ENCODE peak calls at places on chromosomes 5 and 9, in nine cellular contexts. X is mesendoderm, Y is K562, N is GM23248, U is IMR-90, A is fibroblast of lung, G is astrocyte, W is kidney, K is DND-41. C is an unnamed sample.

GRCh38 chr9:117782931-117783788 is 79.0 kb downstream of the TLR4 start:
- DNase-seq in X (peak; percentile 84), Y (no peak), N (peak; percentile 89), U (no peak), A (peak; percentile 29), G (peak; percentile 52), W (peak; percentile 87), K (peak; percentile 66), C (peak; percentile 3)

GRCh38 chr9:14314929-14315753 is 1.2 kb upstream of the NFIB start:
- DNase-seq in X (peak; percentile 75), Y (peak; percentile 77), N (peak; percentile 69), U (peak; percentile 34), A (peak; percentile 91), G (peak; percentile 77), W (peak; percentile 97), K (no peak), C (no peak)

GRCh38 chr5:73496984-73497457 is 1.2 kb upstream of the BTF3 start:
- DNase-seq in X (peak; percentile 45), Y (peak; percentile 70), N (peak; percentile 75), U (peak; percentile 72), A (peak; percentile 79), G (peak; percentile 47), W (no peak), K (no peak), C (peak; percentile 66)

GRCh38 chr5:80916661-80917060 is 43.5 kb upstream of the RASGRF2 start:
- DNase-seq in X (no peak), Y (no peak), N (no peak), U (no peak), A (no peak), G (no peak), W (no peak), K (no peak), C (no peak)

GRCh38 chr5:100970646-100971045 is 67.6 kb upstream of the ST8SIA4 start:
- DNase-seq in X (peak; percentile 94), Y (no peak), N (no peak), U (no peak), A (no peak), G (no peak), W (no peak), K (no peak), C (no peak)

GRCh38 chr5:89686081-89686765 is 723.3 kb downstream of the CETN3 start:
- DNase-seq in X (peak; percentile 22), Y (no peak), N (no peak), U (no peak), A (peak; percentile 23), G (no peak), W (no peak), K (no peak), C (peak; percentile 61)

GRCh38 chr5:151151793-151152192 is 5.8 kb downstream of the ANXA6 start:
- DNase-seq in X (no peak), Y (no peak), N (peak; percentile 61), U (peak; percentile 47), A (peak; percentile 47), G (peak; percentile 48), W (no peak), K (no peak), C (no peak)

GRCh38 chr5:95533761-95534160 is 21.0 kb downstream of the SKIC3 start:
- DNase-seq in X (no peak), Y (no peak), N (peak; percentile 48), U (peak; percentile 40), A (no peak), G (no peak), W (no peak), K (no peak), C (no peak)

GRCh38 chr9:117783828-117784227 is 79.6 kb downstream of the TLR4 start:
- DNase-seq in X (no peak), Y (no peak), N (no peak), U (no peak), A (no peak), G (no peak), W (no peak), K (peak; percentile 3), C (no peak)

GRCh38 chr5:139912804-139913203 is 117.2 kb downstream of the PSD2 start:
- DNase-seq in X (no peak), Y (no peak), N (no peak), U (no peak), A (no peak), G (no peak), W (no peak), K (no peak), C (no peak)

GRCh38 chr5:139912158-139912557 is 116.5 kb downstream of the PSD2 start:
- DNase-seq in X (no peak), Y (no peak), N (no peak), U (no peak), A (no peak), G (no peak), W (no peak), K (no peak), C (no peak)

GRCh38 chr5:139911425-139912120 is 116.0 kb downstream of the PSD2 start:
- DNase-seq in X (no peak), Y (no peak), N (no peak), U (no peak), A (no peak), G (no peak), W (no peak), K (no peak), C (no peak)

GRCh38 chr5:139908749-139909148 is 113.1 kb downstream of the PSD2 start:
- DNase-seq in X (no peak), Y (no peak), N (peak; percentile 52), U (no peak), A (peak; percentile 36), G (no peak), W (no peak), K (no peak), C (no peak)

GRCh38 chr5:139910901-139911300 is 115.3 kb downstream of the PSD2 start:
- DNase-seq in X (no peak), Y (no peak), N (no peak), U (no peak), A (no peak), G (no peak), W (no peak), K (no peak), C (no peak)
- H3K9ac ChIP-seq in X (no peak overlapping the region), Y (no peak overlapping the region), N (no peak overlapping the region), U (no peak overlapping the region), A (no peak overlapping the region), G (no peak overlapping the region), W (no peak overlapping the region), K (no peak overlapping the region), C (no peak overlapping the region)

GRCh38 chr9:110115341-110115820 is 92.6 kb downstream of the C9orf152 start:
- DNase-seq in X (no peak), Y (no peak), N (peak; percentile 59), U (peak; percentile 84), A (peak; percentile 86), G (peak; percentile 57), W (peak; percentile 77), K (no peak), C (no peak)
- H3K9ac ChIP-seq in X (no peak overlapping the region), Y (no peak overlapping the region), N (peak overlapping the region; percentile 56), U (peak overlapping the region; percentile 31), A (peak overlapping the region; percentile 17), G (peak overlapping the region; percentile 61), W (no peak overlapping the region), K (no peak overlapping the region), C (no peak overlapping the region)

GRCh38 chr9:22103650-22104575 is 94.8 kb upstream of the CDKN2B start:
- DNase-seq in X (no peak), Y (no peak), N (peak; percentile 42), U (peak; percentile 75), A (peak; percentile 84), G (peak; percentile 95), W (no peak), K (no peak), C (no peak)
- H3K9ac ChIP-seq in X (no peak overlapping the region), Y (no peak overlapping the region), N (peak overlapping the region; percentile 26), U (no peak overlapping the region), A (no peak overlapping the region), G (peak overlapping the region; percentile 77), W (no peak overlapping the region), K (no peak overlapping the region), C (no peak overlapping the region)

GRCh38 chr9:72473474-72474241 is 47.8 kb upstream of the TMC1 start:
- DNase-seq in X (no peak), Y (no peak), N (peak; percentile 67), U (peak; percentile 91), A (peak; percentile 31), G (peak; percentile 70), W (no peak), K (no peak), C (no peak)
- H3K9ac ChIP-seq in X (no peak overlapping the region), Y (no peak overlapping the region), N (no peak overlapping the region), U (no peak overlapping the region), A (no peak overlapping the region), G (peak overlapping the region; percentile 23), W (no peak overlapping the region), K (no peak overlapping the region), C (no peak overlapping the region)

GRCh38 chr5:140338336-140338735 is 8.1 kb downstream of the HBEGF start:
- DNase-seq in X (no peak), Y (no peak), N (peak; percentile 77), U (peak; percentile 68), A (no peak), G (peak; percentile 38), W (no peak), K (no peak), C (no peak)

GRCh38 chr5:140336388-140336787 is 10.0 kb downstream of the HBEGF start:
- DNase-seq in X (no peak), Y (no peak), N (no peak), U (no peak), A (peak; percentile 82), G (no peak), W (peak; percentile 93), K (no peak), C (no peak)

GRCh38 chr5:140339636-140340035 is 6.8 kb downstream of the HBEGF start:
- DNase-seq in X (no peak), Y (no peak), N (no peak), U (no peak), A (no peak), G (no peak), W (no peak), K (no peak), C (no peak)

GRCh38 chr5:140338918-140339317 is 7.5 kb downstream of the HBEGF start:
- DNase-seq in X (no peak), Y (no peak), N (peak; percentile 42), U (no peak), A (no peak), G (no peak), W (no peak), K (no peak), C (no peak)

GRCh38 chr5:140337880-140338279 is 8.5 kb downstream of the HBEGF start:
- DNase-seq in X (no peak), Y (no peak), N (no peak), U (no peak), A (no peak), G (no peak), W (no peak), K (no peak), C (no peak)
- H3K9ac ChIP-seq in X (no peak overlapping the region), Y (no peak overlapping the region), N (no peak overlapping the region), U (no peak overlapping the region), A (no peak overlapping the region), G (no peak overlapping the region), W (no peak overlapping the region), K (no peak overlapping the region), C (no peak overlapping the region)

DNA sequence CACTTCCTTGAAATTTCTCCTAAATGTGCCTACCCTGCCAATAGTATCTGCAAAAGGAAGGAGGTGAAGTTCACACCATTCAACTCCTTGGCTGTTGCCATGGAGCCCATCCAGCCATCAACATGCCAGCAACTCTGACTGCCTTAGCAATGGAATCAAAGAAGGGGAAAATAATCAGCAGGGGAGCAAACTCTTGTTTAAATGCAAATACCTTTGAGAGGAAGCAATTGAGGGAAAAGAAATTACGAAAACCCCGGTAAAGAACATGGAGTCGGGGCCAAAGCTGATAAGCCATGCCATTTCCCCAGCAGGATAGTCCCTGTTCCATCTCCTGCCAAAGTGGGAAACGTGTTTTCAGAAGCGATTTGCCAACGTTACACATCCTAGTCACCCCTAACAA is 69.0 kb downstream of the MFAP3 start:
- DNase-seq in X (peak; percentile 96), Y (no peak), N (no peak), U (no peak), A (no peak), G (no peak), W (no peak), K (no peak), C (no peak)
- H3K9ac ChIP-seq in X (no peak overlapping the region), Y (no peak overlapping the region), N (no peak overlapping the region), U (no peak overlapping the region), A (no peak overlapping the region), G (no peak overlapping the region), W (no peak overlapping the region), K (no peak overlapping the region), C (no peak overlapping the region)